ENCODE peak calls at places on chromosomes 3 and 15, in eight cellular contexts. R is dorsolateral prefrontal cortex, F is HL-60, S is PC-3, P is mucosa of descending colon, U is BJ, X is ovary, H is heart left ventricle. E is an unnamed sample.

GRCh38 chr3:67104388-67104787 is 106.3 kb downstream of the KBTBD8 start:
- DNase-seq in R (no peak), F (no peak), S (no peak), P (no peak), U (no peak), X (no peak), H (no peak), E (no peak)

GRCh38 chr3:36214460-36214859 is 165.8 kb upstream of the STAC start:
- DNase-seq in R (peak), F (no peak), S (no peak), P (no peak), U (no peak), X (no peak), H (no peak), E (no peak)

GRCh38 chr15:74616020-74616939 is 644 bp downstream of the CLK3 start:
- DNase-seq in R (peak), F (peak), S (peak), P (peak), U (no peak), X (peak), H (peak), E (no peak)

GRCh38 chr15:88970232-88970631 is 57.1 kb upstream of the MFGE8 start:
- DNase-seq in R (no peak), F (no peak), S (no peak), P (no peak), U (no peak), X (no peak), H (no peak), E (no peak)

GRCh38 chr3:188712257-188712924 is 459.4 kb upstream of the TPRG1 start:
- DNase-seq in R (no peak), F (peak), S (peak), P (no peak), U (no peak), X (no peak), H (no peak), E (no peak)

GRCh38 chr15:22973286-22973685 is 6.9 kb downstream of the CYFIP1 start:
- DNase-seq in R (no peak), F (peak), S (no peak), P (no peak), U (no peak), X (no peak), H (no peak), E (no peak)

GRCh38 chr3:158802399-158803023 is 657 bp downstream of the MFSD1 start:
- DNase-seq in R (no peak), F (peak), S (no peak), P (no peak), U (no peak), X (no peak), H (no peak), E (no peak)

GRCh38 chr3:16249336-16249735 is 15.4 kb downstream of the DPH3 start:
- DNase-seq in R (no peak), F (peak), S (peak), P (no peak), U (no peak), X (no peak), H (no peak), E (no peak)

GRCh38 chr3:84965141-84965540 is 6.4 kb downstream of the CADM2 start:
- DNase-seq in R (peak), F (no peak), S (peak), P (no peak), U (no peak), X (no peak), H (no peak), E (no peak)

GRCh38 chr15:84969257-84969656 is 12.4 kb upstream of the PDE8A start:
- DNase-seq in R (no peak), F (no peak), S (no peak), P (no peak), U (no peak), X (no peak), H (no peak), E (no peak)

GRCh38 chr15:80861776-80862175 is 82.6 kb downstream of the CEMIP start:
- DNase-seq in R (peak), F (no peak), S (no peak), P (no peak), U (no peak), X (no peak), H (no peak), E (no peak)

GRCh38 chr3:111246967-111247760 is 175.5 kb downstream of the NECTIN3 start:
- DNase-seq in R (no peak), F (no peak), S (peak), P (no peak), U (peak), X (no peak), H (no peak), E (peak)

GRCh38 chr3:112038863-112039262 is 4.3 kb downstream of the TMPRSS7 start:
- DNase-seq in R (no peak), F (no peak), S (peak), P (no peak), U (no peak), X (no peak), H (no peak), E (no peak)

GRCh38 chr15:80599359-80599758 is 95.8 kb upstream of the ABHD17C start:
- DNase-seq in R (no peak), F (no peak), S (peak), P (no peak), U (peak), X (no peak), H (no peak), E (no peak)

GRCh38 chr3:23859012-23859743 is 53.4 kb downstream of the UBE2E1 start:
- DNase-seq in R (peak), F (no peak), S (peak), P (no peak), U (no peak), X (no peak), H (no peak), E (no peak)

GRCh38 chr3:132595036-132595435 is 2.0 kb upstream of the ACKR4 start:
- DNase-seq in R (no peak), F (peak), S (peak), P (no peak), U (no peak), X (no peak), H (no peak), E (peak)

GRCh38 chr3:122533931-122534334 is 19.2 kb upstream of the KPNA1 start:
- DNase-seq in R (no peak), F (peak), S (peak), P (no peak), U (peak), X (no peak), H (no peak), E (peak)

GRCh38 chr15:49990835-49991540 is 128.0 kb downstream of the ATP8B4 start:
- DNase-seq in R (no peak), F (no peak), S (no peak), P (no peak), U (peak), X (no peak), H (no peak), E (no peak)

GRCh38 chr15:79450648-79451047 is 18.5 kb downstream of the MINAR1 start:
- DNase-seq in R (no peak), F (no peak), S (peak), P (no peak), U (no peak), X (no peak), H (no peak), E (no peak)

GRCh38 chr3:13834258-13835035 is 45.4 kb downstream of the WNT7A start:
- DNase-seq in R (no peak), F (no peak), S (no peak), P (no peak), U (no peak), X (no peak), H (no peak), E (no peak)

GRCh38 chr3:48034000-48034516 is 17.8 kb upstream of the MAP4 start:
- DNase-seq in R (no peak), F (no peak), S (peak), P (no peak), U (no peak), X (no peak), H (no peak), E (peak)

GRCh38 chr3:113287111-113287817 is 75.9 kb downstream of the BOC start:
- DNase-seq in R (peak), F (no peak), S (peak), P (no peak), U (peak), X (peak), H (no peak), E (no peak)

GRCh38 chr15:72450805-72451204 is 23.3 kb upstream of the ARIH1 start:
- DNase-seq in R (no peak), F (no peak), S (no peak), P (no peak), U (no peak), X (no peak), H (no peak), E (no peak)

GRCh38 chr3:46668591-46668990 is 24.9 kb downstream of the ALS2CL start:
- DNase-seq in R (no peak), F (no peak), S (no peak), P (no peak), U (no peak), X (no peak), H (peak), E (no peak)

GRCh38 chr15:41897327-41897726 is 3.5 kb upstream of the SPTBN5 start:
- DNase-seq in R (no peak), F (no peak), S (no peak), P (no peak), U (no peak), X (no peak), H (no peak), E (no peak)

GRCh38 chr3:102748646-102749045 is 313.8 kb downstream of the ZPLD1 start:
- DNase-seq in R (no peak), F (no peak), S (no peak), P (no peak), U (no peak), X (no peak), H (no peak), E (no peak)

GRCh38 chr15:92322566-92323355 is 70.9 kb upstream of the ST8SIA2 start:
- DNase-seq in R (peak), F (no peak), S (no peak), P (no peak), U (no peak), X (no peak), H (no peak), E (no peak)

GRCh38 chr3:43330981-43331380 is 44.6 kb downstream of the SNRK start:
- DNase-seq in R (no peak), F (no peak), S (no peak), P (no peak), U (no peak), X (no peak), H (no peak), E (no peak)

GRCh38 chr3:119427669-119428068 is 35.7 kb downstream of the TMEM39A start:
- DNase-seq in R (no peak), F (no peak), S (no peak), P (no peak), U (no peak), X (no peak), H (no peak), E (no peak)

GRCh38 chr3:10196389-10197052 is 31.8 kb downstream of the IRAK2 start:
- DNase-seq in R (no peak), F (no peak), S (peak), P (no peak), U (no peak), X (no peak), H (no peak), E (no peak)

GRCh38 chr3:101026244-101026643 is 33.0 kb upstream of the ABI3BP start:
- DNase-seq in R (no peak), F (no peak), S (no peak), P (no peak), U (no peak), X (no peak), H (no peak), E (no peak)

GRCh38 chr3:44712455-44713075 is at the start of gene ZNF502:
- DNase-seq in R (peak), F (peak), S (no peak), P (peak), U (peak), X (peak), H (peak), E (no peak)

GRCh38 chr15:43184407-43185160 is 619 bp upstream of the CCNDBP1 start:
- DNase-seq in R (no peak), F (no peak), S (no peak), P (no peak), U (no peak), X (no peak), H (no peak), E (no peak)

GRCh38 chr3:125003369-125003853 is 52.4 kb downstream of the HEG1 start:
- DNase-seq in R (no peak), F (no peak), S (peak), P (no peak), U (no peak), X (peak), H (no peak), E (no peak)

GRCh38 chr3:37967252-37967881 is 23.2 kb upstream of the VILL start:
- DNase-seq in R (no peak), F (peak), S (peak), P (peak), U (no peak), X (peak), H (no peak), E (no peak)

GRCh38 chr3:11604139-11604895 is 39.4 kb downstream of the VGLL4 start:
- DNase-seq in R (no peak), F (no peak), S (no peak), P (no peak), U (no peak), X (peak), H (no peak), E (no peak)

GRCh38 chr3:108090066-108090700 is 648 bp downstream of the CD47 start:
- DNase-seq in R (peak), F (peak), S (peak), P (no peak), U (no peak), X (no peak), H (no peak), E (no peak)

GRCh38 chr3:27125821-27126501 is 243.2 kb downstream of the NEK10 start:
- DNase-seq in R (no peak), F (no peak), S (no peak), P (no peak), U (no peak), X (no peak), H (no peak), E (no peak)

GRCh38 chr15:63405159-63405558 is 23.5 kb upstream of the CA12 start:
- DNase-seq in R (no peak), F (no peak), S (no peak), P (no peak), U (no peak), X (no peak), H (no peak), E (no peak)
- H3K4me3 ChIP-seq in R (no peak), F (no peak), S (no peak), P (no peak), U (no peak), X (no peak), H (no peak), E (no peak)

GRCh38 chr3:99625237-99625622 is 13.2 kb upstream of the COL8A1 start:
- DNase-seq in R (no peak), F (no peak), S (no peak), P (no peak), U (no peak), X (no peak), H (no peak), E (no peak)
- TF ChIP-seq CTCF in R (no peak), F (no peak), S (no peak), P (no peak), U (no peak), X (no peak), H (no peak), E (no peak)

GRCh38 chr3:17743660-17743995 is 1.2 kb upstream of the TBC1D5 start:
- DNase-seq in R (no peak), F (no peak), S (no peak), P (no peak), U (no peak), X (no peak), H (no peak), E (no peak)
- H3K4me3 ChIP-seq in R (peak), F (no peak), S (peak), P (no peak), U (no peak), X (no peak), H (no peak), E (peak)

DNA sequence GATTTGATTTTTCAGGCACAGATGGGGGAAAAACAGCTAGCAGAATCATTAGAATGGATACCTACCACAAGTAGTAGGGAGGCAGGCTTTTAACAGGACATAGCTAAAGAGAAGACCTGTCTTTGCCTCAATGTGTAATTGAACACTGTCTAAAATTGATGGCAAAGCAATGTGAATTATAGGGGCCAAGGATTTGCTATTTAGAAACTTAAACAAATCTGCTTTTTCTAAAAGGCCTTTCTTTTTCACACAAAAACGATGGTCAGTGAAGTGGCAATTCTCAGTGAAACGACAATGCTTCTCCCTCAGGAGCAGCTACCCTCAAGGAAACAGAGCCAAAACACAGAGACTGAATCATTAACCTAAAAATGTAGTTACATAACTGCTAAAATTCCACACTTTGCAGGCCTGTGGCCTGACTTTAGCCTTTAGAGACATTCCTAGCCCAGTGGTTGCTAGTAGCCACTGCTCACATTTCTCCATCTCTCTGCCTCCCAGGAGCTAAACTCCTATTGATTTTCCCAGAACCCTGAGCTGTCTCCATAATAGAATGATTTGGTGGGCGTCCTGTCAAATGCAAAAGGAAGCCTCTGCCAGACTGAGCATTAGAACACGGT is 630.2 kb upstream of the KCNMB2 start:
- DNase-seq in R (peak), F (no peak), S (peak), P (no peak), U (peak), X (no peak), H (no peak), E (peak)
- TF ChIP-seq CTCF in R (no peak), F (no peak), S (no peak), P (no peak), U (peak), X (no peak), H (no peak), E (no peak)

GRCh38 chr3:18224406-18224805 is 200.7 kb downstream of the SATB1 start:
- DNase-seq in R (no peak), F (peak), S (no peak), P (no peak), U (no peak), X (no peak), H (no peak), E (no peak)
- H3K4me3 ChIP-seq in R (no peak), F (no peak), S (no peak), P (no peak), U (no peak), X (no peak), H (no peak), E (no peak)

GRCh38 chr3:194592798-194593752 is 40.1 kb downstream of the TMEM44 start:
- DNase-seq in R (no peak), F (no peak), S (peak), P (no peak), U (peak), X (no peak), H (no peak), E (peak)
- TF ChIP-seq CTCF in R (no peak), F (no peak), S (peak), P (no peak), U (no peak), X (no peak), H (no peak), E (peak)

GRCh38 chr3:134312873-134313838 is 61.1 kb downstream of the AMOTL2 start:
- DNase-seq in R (no peak), F (no peak), S (peak), P (peak), U (no peak), X (peak), H (peak), E (no peak)
- H3K4me3 ChIP-seq in R (peak), F (no peak), S (peak), P (no peak), U (peak), X (peak), H (peak), E (peak)

GRCh38 chr3:62837145-62837787 is 38.0 kb downstream of the CADPS start:
- DNase-seq in R (no peak), F (no peak), S (no peak), P (no peak), U (no peak), X (no peak), H (no peak), E (no peak)

GRCh38 chr3:62827550-62827949 is 47.7 kb downstream of the CADPS start:
- DNase-seq in R (no peak), F (no peak), S (no peak), P (no peak), U (no peak), X (no peak), H (no peak), E (no peak)

GRCh38 chr3:62832569-62832968 is 42.6 kb downstream of the CADPS start:
- DNase-seq in R (no peak), F (no peak), S (no peak), P (no peak), U (no peak), X (no peak), H (no peak), E (no peak)

GRCh38 chr3:62835594-62836236 is 39.5 kb downstream of the CADPS start:
- DNase-seq in R (no peak), F (no peak), S (no peak), P (no peak), U (no peak), X (no peak), H (no peak), E (no peak)

GRCh38 chr3:62833538-62833937 is 41.7 kb downstream of the CADPS start:
- DNase-seq in R (no peak), F (no peak), S (no peak), P (no peak), U (no peak), X (no peak), H (no peak), E (no peak)
- TF ChIP-seq CTCF in R (no peak), F (no peak), S (peak), P (no peak), U (peak), X (no peak), H (peak), E (peak)

E was measured in epithelial cell of proximal tubule.